ENCODE peak calls at places on chromosomes 7 and 10, in six cellular contexts. A is NCI-H1417 treated with DMSO at 0.1 percent for 48 hours, Y is GM19239, D is fibroblast of pulmonary artery, F is LoVo, X is occipital lobe. M is an unnamed sample.
A peak's percentile ranks its signal among the peaks of the same experiment; 100 is the strongest.

GRCh38 chr7:106915873-106916272 is 50.8 kb downstream of the PIK3CG start:
- DNase-seq in A (no peak), Y (peak; percentile 27), D (no peak), F (no peak), X (no peak), M (no peak)

GRCh38 chr10:10824611-10825148 is 193.0 kb upstream of the CELF2 start:
- DNase-seq in A (no peak), Y (no peak), D (peak; percentile 97), F (no peak), X (no peak), M (no peak)

GRCh38 chr10:77378950-77379349 is 258.7 kb downstream of the KCNMA1 start:
- DNase-seq in A (no peak), Y (no peak), D (no peak), F (no peak), X (no peak), M (no peak)

GRCh38 chr7:124263232-124263827 is 230.5 kb upstream of the TMEM229A start:
- DNase-seq in A (no peak), Y (no peak), D (peak; percentile 4), F (no peak), X (no peak), M (no peak)

GRCh38 chr7:54888067-54888735 is 129.2 kb upstream of the SEC61G start:
- DNase-seq in A (no peak), Y (no peak), D (no peak), F (no peak), X (peak; percentile 3), M (no peak)

GRCh38 chr7:98598846-98599615 is 18.1 kb upstream of the NPTX2 start:
- DNase-seq in A (no peak), Y (no peak), D (no peak), F (peak; percentile 55), X (no peak), M (no peak)

GRCh38 chr10:78448470-78448869 is 414.8 kb downstream of the RPS24 start:
- DNase-seq in A (no peak), Y (no peak), D (no peak), F (no peak), X (no peak), M (no peak)

GRCh38 chr7:126210707-126211106 is 1042.0 kb downstream of the GRM8 start:
- DNase-seq in A (no peak), Y (no peak), D (no peak), F (no peak), X (no peak), M (no peak)

GRCh38 chr7:140478361-140479061 is 794 bp downstream of the MKRN1 start:
- DNase-seq in A (peak; percentile 40), Y (peak; percentile 26), D (peak; percentile 43), F (peak; percentile 22), X (peak; percentile 44), M (no peak)

GRCh38 chr7:5643280-5643679 is 138.2 kb downstream of the RNF216 start:
- DNase-seq in A (no peak), Y (no peak), D (peak; percentile 34), F (no peak), X (no peak), M (no peak)

GRCh38 chr10:98910048-98910447 is 325.6 kb downstream of the HPSE2 start:
- DNase-seq in A (no peak), Y (no peak), D (no peak), F (no peak), X (no peak), M (no peak)

GRCh38 chr7:6011541-6011940 is 2.5 kb downstream of the AIMP2 start:
- DNase-seq in A (no peak), Y (no peak), D (no peak), F (no peak), X (no peak), M (no peak)

GRCh38 chr10:93461807-93462178 is 20.3 kb downstream of the MYOF start:
- DNase-seq in A (no peak), Y (no peak), D (peak; percentile 72), F (peak; percentile 71), X (no peak), M (no peak)

GRCh38 chr7:121994625-121995410 is 121.9 kb downstream of the PTPRZ1 start:
- DNase-seq in A (peak; percentile 87), Y (peak; percentile 9), D (peak; percentile 91), F (peak; percentile 76), X (peak; percentile 35), M (peak; percentile 54)

GRCh38 chr10:103396789-103397087 is 312 bp downstream of the PDCD11 start:
- DNase-seq in A (no peak), Y (no peak), D (no peak), F (no peak), X (no peak), M (no peak)

GRCh38 chr10:38008006-38008405 is 2.5 kb upstream of the ZNF33A start:
- DNase-seq in A (no peak), Y (no peak), D (no peak), F (peak; percentile 7), X (no peak), M (no peak)

GRCh38 chr7:33831389-33832118 is 73.8 kb upstream of the BMPER start:
- DNase-seq in A (no peak), Y (no peak), D (peak; percentile 61), F (no peak), X (no peak), M (no peak)

GRCh38 chr10:102596506-102596971 is 47.7 kb upstream of the TRIM8 start:
- DNase-seq in A (no peak), Y (peak; percentile 62), D (peak; percentile 78), F (peak; percentile 46), X (no peak), M (peak; percentile 30)

GRCh38 chr7:51224811-51225581 is 91.6 kb downstream of the COBL start:
- DNase-seq in A (no peak), Y (no peak), D (no peak), F (peak; percentile 61), X (no peak), M (peak; percentile 76)

GRCh38 chr7:98784216-98784785 is 85.5 kb downstream of the TMEM130 start:
- DNase-seq in A (no peak), Y (no peak), D (no peak), F (no peak), X (no peak), M (no peak)

GRCh38 chr10:102654969-102655368 is 10.7 kb downstream of the TRIM8 start:
- DNase-seq in A (no peak), Y (no peak), D (no peak), F (no peak), X (no peak), M (no peak)

GRCh38 chr7:128904381-128905197 is 5.9 kb downstream of the KCP start:
- DNase-seq in A (no peak), Y (peak; percentile 75), D (peak; percentile 72), F (peak; percentile 68), X (no peak), M (peak; percentile 21)

GRCh38 chr10:33193867-33194521 is 140.5 kb downstream of the NRP1 start:
- DNase-seq in A (no peak), Y (no peak), D (peak; percentile 69), F (no peak), X (no peak), M (peak; percentile 90)

GRCh38 chr7:128876127-128876526 is 13.5 kb downstream of the ATP6V1F start:
- DNase-seq in A (no peak), Y (no peak), D (no peak), F (no peak), X (no peak), M (no peak)